ENCODE peak calls at places on chromosomes 5 and 9, in four cellular contexts. V, S, F and P are unnamed samples.

GRCh38 chr9:2583308-2584013 is 38.1 kb upstream of the VLDLR start:
- DNase-seq in V (no peak), S (no peak), F (peak; percentile 46), P (no peak)

GRCh38 chr9:9170735-9171134 is 1371.2 kb upstream of the DMAC1 start:
- DNase-seq in V (no peak), S (no peak), F (no peak), P (no peak)

GRCh38 chr5:102547659-102548058 is 48.9 kb upstream of the SLCO6A1 start:
- DNase-seq in V (no peak), S (no peak), F (no peak), P (no peak)

GRCh38 chr9:127417130-127418036 is 6.8 kb upstream of the ZNF79 start:
- DNase-seq in V (no peak), S (peak; percentile 57), F (peak; percentile 97), P (no peak)

GRCh38 chr5:54214747-54215146 is 95.6 kb downstream of the ARL15 start:
- DNase-seq in V (no peak), S (no peak), F (no peak), P (no peak)

GRCh38 chr9:4422495-4422894 is 67.8 kb upstream of the SLC1A1 start:
- DNase-seq in V (no peak), S (no peak), F (no peak), P (peak; percentile 39)

GRCh38 chr5:72596956-72597355 is 89.7 kb upstream of the ZNF366 start:
- DNase-seq in V (no peak), S (no peak), F (no peak), P (no peak)

GRCh38 chr5:73236541-73237128 is 63.6 kb downstream of the TMEM174 start:
- DNase-seq in V (no peak), S (no peak), F (no peak), P (no peak)

GRCh38 chr5:177447066-177447610 is 524 bp downstream of the PRR7 start:
- DNase-seq in V (peak; percentile 69), S (no peak), F (peak; percentile 60), P (peak; percentile 75)

GRCh38 chr5:170655920-170656319 is 127.6 kb upstream of the GABRP start:
- DNase-seq in V (no peak), S (no peak), F (no peak), P (no peak)

GRCh38 chr5:77223653-77224052 is 13.2 kb downstream of the PDE8B start:
- DNase-seq in V (no peak), S (no peak), F (no peak), P (no peak)

GRCh38 chr9:93422987-93423386 is 28.5 kb upstream of the FAM120A start:
- DNase-seq in V (no peak), S (no peak), F (no peak), P (no peak)

GRCh38 chr5:54753034-54753433 is 232.4 kb downstream of the ESM1 start:
- DNase-seq in V (no peak), S (no peak), F (no peak), P (no peak)

DNA sequence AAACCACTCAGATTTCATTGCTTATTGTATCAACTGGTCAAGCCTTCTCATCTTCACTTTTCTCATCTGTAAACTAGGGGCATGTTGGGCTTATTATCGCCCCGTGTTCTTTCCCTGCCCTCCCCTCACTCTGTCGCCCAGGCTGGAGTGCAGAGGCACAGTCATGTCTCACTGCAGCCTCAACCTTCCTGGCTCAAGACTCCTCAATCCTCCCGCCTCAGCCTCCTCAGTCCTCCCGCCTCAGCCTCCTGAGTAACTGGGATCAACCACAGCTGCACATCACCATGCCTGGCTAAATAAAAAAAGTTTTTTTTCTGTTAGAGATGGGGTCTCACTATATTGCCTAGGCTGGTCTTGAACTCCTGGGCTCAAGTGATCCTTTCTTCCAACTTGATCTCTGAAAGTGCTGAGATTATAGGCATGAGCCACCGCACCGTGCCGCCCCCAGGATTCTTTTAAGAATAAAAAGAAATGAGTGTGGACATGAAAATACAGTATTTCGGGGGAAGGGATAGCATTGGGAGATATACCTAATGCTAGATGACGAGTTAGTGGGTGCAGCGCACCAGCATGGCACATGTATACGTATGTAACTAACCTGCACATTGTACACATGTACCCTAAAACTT is 2.0 kb downstream of the MAML1 start:
- DNase-seq in V (no peak), S (no peak), F (no peak), P (no peak)
- H3K4me3 ChIP-seq in V (peak overlapping the region; percentile 70), S (peak overlapping the region; percentile 71), F (peak overlapping the region; percentile 85), P (no peak overlapping the region)

GRCh38 chr9:89462817-89463216 is 35.1 kb downstream of the SEMA4D start:
- DNase-seq in V (no peak), S (no peak), F (no peak), P (no peak)
- H3K4me3 ChIP-seq in V (no peak overlapping the region), S (no peak overlapping the region), F (no peak overlapping the region), P (no peak overlapping the region)

GRCh38 chr5:36879274-36880033 is 2.9 kb downstream of the NIPBL start:
- DNase-seq in V (no peak), S (no peak), F (no peak), P (no peak)
- H3K4me3 ChIP-seq in V (peak overlapping the region; percentile 86), S (peak overlapping the region; percentile 98), F (peak overlapping the region; percentile 87), P (no peak overlapping the region)

DNA sequence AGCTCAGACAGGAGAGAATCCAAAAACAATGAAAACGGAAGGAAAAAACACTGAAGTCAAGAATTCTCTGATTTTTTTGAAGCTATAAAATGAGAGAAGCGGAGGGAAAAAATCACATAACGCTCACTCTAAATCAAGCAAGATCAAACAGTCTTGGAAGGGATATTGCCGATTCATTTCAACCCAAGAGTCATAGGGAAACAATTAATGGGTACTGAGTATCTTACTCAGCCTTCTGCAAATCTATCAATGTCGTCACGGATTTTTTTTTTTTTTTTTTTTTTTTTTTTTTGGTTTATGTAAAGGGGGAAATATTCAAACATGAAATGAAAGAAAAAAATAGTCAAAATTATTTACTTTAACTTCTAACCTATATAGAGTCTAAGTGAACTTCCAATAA is 9.5 kb downstream of the MEF2C start:
- DNase-seq in V (no peak), S (no peak), F (no peak), P (no peak)
- H3K4me3 ChIP-seq in V (no peak overlapping the region), S (no peak overlapping the region), F (no peak overlapping the region), P (no peak overlapping the region)

GRCh38 chr5:38809388-38810359 is 36.1 kb upstream of the OSMR start:
- DNase-seq in V (peak; percentile 52), S (peak; percentile 58), F (peak; percentile 90), P (peak; percentile 70)
- H3K4me3 ChIP-seq in V (no peak overlapping the region), S (no peak overlapping the region), F (no peak overlapping the region), P (no peak overlapping the region)

GRCh38 chr5:32145378-32145777 is 28.7 kb downstream of the GOLPH3 start:
- DNase-seq in V (no peak), S (no peak), F (no peak), P (no peak)
- H3K4me3 ChIP-seq in V (no peak overlapping the region), S (no peak overlapping the region), F (no peak overlapping the region), P (no peak overlapping the region)

GRCh38 chr9:104991144-104991953 is 63.4 kb upstream of the ABCA1 start:
- DNase-seq in V (peak; percentile 80), S (no peak), F (peak; percentile 68), P (peak; percentile 95)

GRCh38 chr9:104997536-104997935 is 69.6 kb upstream of the ABCA1 start:
- DNase-seq in V (no peak), S (no peak), F (no peak), P (no peak)

GRCh38 chr9:104993291-104993963 is 65.5 kb upstream of the ABCA1 start:
- DNase-seq in V (no peak), S (no peak), F (no peak), P (peak; percentile 73)

GRCh38 chr9:104988539-104988938 is 60.6 kb upstream of the ABCA1 start:
- DNase-seq in V (no peak), S (no peak), F (no peak), P (no peak)

DNA sequence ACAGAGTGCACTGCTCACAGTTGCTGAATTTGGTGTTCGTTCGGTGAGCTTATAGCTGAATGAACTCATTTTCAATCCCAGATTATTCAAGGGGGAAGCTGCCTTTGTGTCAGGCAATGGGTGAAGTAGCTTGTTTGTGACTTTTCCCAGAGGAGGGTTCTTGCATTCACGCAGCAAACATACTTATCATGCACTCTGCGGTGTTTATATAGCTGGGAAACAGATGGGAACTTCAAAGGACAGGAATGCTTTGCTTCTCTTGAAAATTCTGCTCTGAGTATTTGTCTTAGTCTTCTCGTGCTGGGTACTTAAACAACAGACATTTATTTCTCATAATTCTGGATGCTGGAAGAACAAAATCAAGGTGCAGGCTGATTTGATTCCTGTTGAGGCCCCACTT is 64.7 kb upstream of the ABCA1 start:
- DNase-seq in V (no peak), S (no peak), F (no peak), P (no peak)
- H3K4me3 ChIP-seq in V (no peak overlapping the region), S (no peak overlapping the region), F (no peak overlapping the region), P (peak overlapping the region; percentile 53)

GRCh38 chr9:119556129-119556875 is 187.1 kb upstream of the BRINP1 start:
- DNase-seq in V (peak; percentile 66), S (peak; percentile 10), F (peak; percentile 54), P (peak; percentile 27)
- H3K4me3 ChIP-seq in V (no peak overlapping the region), S (peak overlapping the region; percentile 48), F (peak overlapping the region; percentile 53), P (no peak overlapping the region)